ENCODE peak calls at places on chromosomes 12 and 14, in seven cellular contexts. One of them, this sample, is unnamed.

GRCh38 chr12:99553461-99553860 is 94.1 kb upstream of the GARIN6 start:
- DNase-seq in stimulated activated CD4-positive, alpha-beta T cell treated with anti-CD3 and anti-CD28 coated beads, Interleukin-12 subunit alpha, Interleukin-12 subunit beta, amount 100 ng/mL, for 24 hours: no peak
- DNase-seq in HEK293T: no peak
- DNase-seq in HuH-7: no peak
- DNase-seq in H9: no peak
- DNase-seq in fibroblast of villous mesenchyme: no peak
- DNase-seq in posterior cingulate gyrus: no peak
- DNase-seq in this sample: no peak

GRCh38 chr14:59020382-59020781 is 168.1 kb upstream of the DAAM1 start:
- DNase-seq in stimulated activated CD4-positive, alpha-beta T cell treated with anti-CD3 and anti-CD28 coated beads, Interleukin-12 subunit alpha, Interleukin-12 subunit beta, amount 100 ng/mL, for 24 hours: no peak
- DNase-seq in HEK293T: peak; percentile 33
- DNase-seq in HuH-7: peak; percentile 10
- DNase-seq in H9: no peak
- DNase-seq in fibroblast of villous mesenchyme: peak; percentile 43
- DNase-seq in posterior cingulate gyrus: no peak
- DNase-seq in this sample: peak; percentile 39

GRCh38 chr12:5684989-5685388 is 253.1 kb downstream of the NTF3 start:
- DNase-seq in stimulated activated CD4-positive, alpha-beta T cell treated with anti-CD3 and anti-CD28 coated beads, Interleukin-12 subunit alpha, Interleukin-12 subunit beta, amount 100 ng/mL, for 24 hours: no peak
- DNase-seq in HEK293T: no peak
- DNase-seq in HuH-7: no peak
- DNase-seq in H9: no peak
- DNase-seq in fibroblast of villous mesenchyme: no peak
- DNase-seq in posterior cingulate gyrus: no peak
- DNase-seq in this sample: no peak

GRCh38 chr14:35299708-35300107 is 7.5 kb downstream of the PSMA6 start:
- DNase-seq in stimulated activated CD4-positive, alpha-beta T cell treated with anti-CD3 and anti-CD28 coated beads, Interleukin-12 subunit alpha, Interleukin-12 subunit beta, amount 100 ng/mL, for 24 hours: no peak
- DNase-seq in HEK293T: no peak
- DNase-seq in HuH-7: no peak
- DNase-seq in H9: no peak
- DNase-seq in fibroblast of villous mesenchyme: no peak
- DNase-seq in posterior cingulate gyrus: no peak
- DNase-seq in this sample: no peak

GRCh38 chr14:69259531-69260245 is at the start of gene GALNT16:
- DNase-seq in stimulated activated CD4-positive, alpha-beta T cell treated with anti-CD3 and anti-CD28 coated beads, Interleukin-12 subunit alpha, Interleukin-12 subunit beta, amount 100 ng/mL, for 24 hours: no peak
- DNase-seq in HEK293T: peak; percentile 71
- DNase-seq in HuH-7: peak; percentile 63
- DNase-seq in H9: peak; percentile 67
- DNase-seq in fibroblast of villous mesenchyme: peak; percentile 19
- DNase-seq in posterior cingulate gyrus: peak; percentile 46
- DNase-seq in this sample: peak; percentile 82

GRCh38 chr14:53542692-53543091 is 389.6 kb upstream of the DDHD1 start:
- DNase-seq in stimulated activated CD4-positive, alpha-beta T cell treated with anti-CD3 and anti-CD28 coated beads, Interleukin-12 subunit alpha, Interleukin-12 subunit beta, amount 100 ng/mL, for 24 hours: no peak
- DNase-seq in HEK293T: no peak
- DNase-seq in HuH-7: no peak
- DNase-seq in H9: no peak
- DNase-seq in fibroblast of villous mesenchyme: peak; percentile 59
- DNase-seq in posterior cingulate gyrus: no peak
- DNase-seq in this sample: peak; percentile 74

GRCh38 chr14:95758331-95758730 is 44.4 kb upstream of the TCL1A start:
- DNase-seq in stimulated activated CD4-positive, alpha-beta T cell treated with anti-CD3 and anti-CD28 coated beads, Interleukin-12 subunit alpha, Interleukin-12 subunit beta, amount 100 ng/mL, for 24 hours: no peak
- DNase-seq in HEK293T: no peak
- DNase-seq in HuH-7: no peak
- DNase-seq in H9: no peak
- DNase-seq in fibroblast of villous mesenchyme: no peak
- DNase-seq in posterior cingulate gyrus: no peak
- DNase-seq in this sample: no peak

GRCh38 chr12:79019672-79020071 is 155.1 kb downstream of the SYT1 start:
- DNase-seq in stimulated activated CD4-positive, alpha-beta T cell treated with anti-CD3 and anti-CD28 coated beads, Interleukin-12 subunit alpha, Interleukin-12 subunit beta, amount 100 ng/mL, for 24 hours: no peak
- DNase-seq in HEK293T: no peak
- DNase-seq in HuH-7: no peak
- DNase-seq in H9: no peak
- DNase-seq in fibroblast of villous mesenchyme: no peak
- DNase-seq in posterior cingulate gyrus: no peak
- DNase-seq in this sample: no peak

GRCh38 chr12:52514471-52515318 is 5.5 kb downstream of the KRT5 start:
- DNase-seq in stimulated activated CD4-positive, alpha-beta T cell treated with anti-CD3 and anti-CD28 coated beads, Interleukin-12 subunit alpha, Interleukin-12 subunit beta, amount 100 ng/mL, for 24 hours: no peak
- DNase-seq in HEK293T: no peak
- DNase-seq in HuH-7: no peak
- DNase-seq in H9: no peak
- DNase-seq in fibroblast of villous mesenchyme: no peak
- DNase-seq in posterior cingulate gyrus: no peak
- DNase-seq in this sample: no peak

GRCh38 chr14:24298892-24299254 is 707 bp downstream of the DHRS1 start:
- DNase-seq in stimulated activated CD4-positive, alpha-beta T cell treated with anti-CD3 and anti-CD28 coated beads, Interleukin-12 subunit alpha, Interleukin-12 subunit beta, amount 100 ng/mL, for 24 hours: no peak
- DNase-seq in HEK293T: no peak
- DNase-seq in HuH-7: no peak
- DNase-seq in H9: peak; percentile 38
- DNase-seq in fibroblast of villous mesenchyme: peak; percentile 36
- DNase-seq in posterior cingulate gyrus: no peak
- DNase-seq in this sample: no peak

GRCh38 chr12:12715459-12716150 is 1.6 kb upstream of the CDKN1B start:
- DNase-seq in stimulated activated CD4-positive, alpha-beta T cell treated with anti-CD3 and anti-CD28 coated beads, Interleukin-12 subunit alpha, Interleukin-12 subunit beta, amount 100 ng/mL, for 24 hours: no peak
- DNase-seq in HEK293T: no peak
- DNase-seq in HuH-7: no peak
- DNase-seq in H9: no peak
- DNase-seq in fibroblast of villous mesenchyme: peak; percentile 42
- DNase-seq in posterior cingulate gyrus: no peak
- DNase-seq in this sample: no peak

This sample was measured in cardiac muscle cell.